ENCODE peak calls at places on chromosome 6, in four cellular contexts. J, W, U and B are unnamed samples.

GRCh38 chr6:160853946-160854345 is 137.6 kb upstream of the MAP3K4 start:
- DNase-seq in W (no peak), J (no peak), U (no peak), B (no peak)

GRCh38 chr6:31837612-31838553 is 10.3 kb downstream of the HSPA1B start:
- DNase-seq in W (peak; percentile 16), J (no peak), U (no peak), B (no peak)

GRCh38 chr6:45970326-45970725 is 45.3 kb downstream of the CLIC5 start:
- DNase-seq in U (no peak), W (no peak), J (no peak), B (no peak)

GRCh38 chr6:41721396-41721795 is 14.0 kb downstream of the TFEB start:
- DNase-seq in W (no peak), U (no peak), J (no peak), B (no peak)

GRCh38 chr6:127690092-127690491 is 113.1 kb downstream of the C6orf58 start:
- DNase-seq in J (peak; percentile 18), U (no peak), W (peak; percentile 13), B (no peak)

GRCh38 chr6:137373296-137373695 is 120.9 kb downstream of the OLIG3 start:
- DNase-seq in J (no peak), U (no peak), W (no peak), B (no peak)

GRCh38 chr6:146997062-146997461 is 207.2 kb upstream of the STXBP5 start:
- DNase-seq in W (peak; percentile 78), U (no peak), J (no peak), B (no peak)

GRCh38 chr6:7249391-7249790 is 63.6 kb downstream of the SSR1 start:
- DNase-seq in W (peak; percentile 29), J (no peak), U (no peak), B (no peak)